ENCODE peak calls at places on chromosomes 13 and 19, in eight cellular contexts. P, C, A, G, W, T, D and E are unnamed samples.

GRCh38 chr13:54637377-54637776 is 1608.8 kb downstream of the OLFM4 start:
- DNase-seq in P (no peak), C (peak; percentile 11), A (no peak), G (no peak), W (no peak), T (peak; percentile 7), D (no peak), E (no peak)

GRCh38 chr19:409006-409514 is at the start of gene C2CD4C:
- DNase-seq in P (no peak), C (no peak), A (peak; percentile 87), G (no peak), W (peak; percentile 20), T (no peak), D (no peak), E (no peak)

GRCh38 chr13:38429916-38430315 is 80.3 kb downstream of the UFM1 start:
- DNase-seq in P (no peak), C (no peak), A (no peak), G (no peak), W (no peak), T (no peak), D (no peak), E (no peak)

GRCh38 chr13:59086147-59086546 is 1077.6 kb downstream of the DIAPH3 start:
- DNase-seq in P (no peak), C (peak; percentile 86), A (no peak), G (no peak), W (no peak), T (peak; percentile 62), D (no peak), E (peak; percentile 1)

GRCh38 chr19:32767951-32768679 is 48.5 kb downstream of the TDRD12 start:
- DNase-seq in P (no peak), C (no peak), A (no peak), G (no peak), W (no peak), T (no peak), D (no peak), E (peak; percentile 90)

GRCh38 chr19:1017115-1017905 is 3.6 kb downstream of the TMEM259 start:
- DNase-seq in P (no peak), C (no peak), A (no peak), G (no peak), W (peak; percentile 82), T (peak; percentile 47), D (no peak), E (no peak)

GRCh38 chr13:20136781-20137703 is 23.8 kb downstream of the GJA3 start:
- DNase-seq in P (no peak), C (no peak), A (peak; percentile 75), G (peak; percentile 17), W (peak; percentile 48), T (no peak), D (no peak), E (no peak)

GRCh38 chr19:3983936-3984583 is 1.2 kb downstream of the EEF2 start:
- DNase-seq in P (no peak), C (no peak), A (peak; percentile 32), G (peak; percentile 23), W (peak; percentile 77), T (peak; percentile 17), D (no peak), E (peak; percentile 35)

GRCh38 chr13:31431722-31432137 is 232.0 kb downstream of the B3GLCT start:
- DNase-seq in P (no peak), C (no peak), A (peak; percentile 46), G (peak; percentile 13), W (no peak), T (peak; percentile 58), D (peak; percentile 4), E (peak; percentile 52)

GRCh38 chr19:887072-887471 is 5.9 kb downstream of the MED16 start:
- DNase-seq in P (no peak), C (no peak), A (peak; percentile 92), G (no peak), W (no peak), T (no peak), D (no peak), E (peak; percentile 24)

GRCh38 chr19:12722566-12723382 is 958 bp downstream of the TNPO2 start:
- DNase-seq in P (peak; percentile 95), C (peak; percentile 98), A (peak; percentile 96), G (peak; percentile 94), W (peak; percentile 99), T (peak; percentile 99), D (peak; percentile 88), E (peak; percentile 100)

GRCh38 chr13:40273173-40274000 is 393.1 kb downstream of the FOXO1 start:
- DNase-seq in P (no peak), C (no peak), A (no peak), G (no peak), W (no peak), T (no peak), D (no peak), E (no peak)

GRCh38 chr19:43598445-43599240 is 2.2 kb downstream of the ZNF576 start:
- DNase-seq in P (no peak), C (no peak), A (no peak), G (no peak), W (no peak), T (no peak), D (no peak), E (no peak)

GRCh38 chr19:45506246-45506990 is 861 bp upstream of the VASP start:
- DNase-seq in P (peak; percentile 95), C (no peak), A (peak; percentile 94), G (peak; percentile 96), W (peak; percentile 96), T (peak; percentile 86), D (peak; percentile 98), E (peak; percentile 92)

GRCh38 chr19:1690570-1691307 is 38.3 kb upstream of the TCF3 start:
- DNase-seq in P (no peak), C (no peak), A (peak; percentile 90), G (peak; percentile 26), W (peak; percentile 46), T (peak; percentile 51), D (peak; percentile 39), E (no peak)

GRCh38 chr13:110137677-110138008 is 169.3 kb downstream of the COL4A1 start:
- DNase-seq in P (peak; percentile 61), C (no peak), A (peak; percentile 83), G (no peak), W (peak; percentile 37), T (peak; percentile 58), D (no peak), E (peak; percentile 69)

GRCh38 chr19:13834308-13834790 is 39.1 kb downstream of the ZSWIM4 start:
- DNase-seq in P (no peak), C (no peak), A (no peak), G (no peak), W (no peak), T (peak; percentile 94), D (no peak), E (no peak)

GRCh38 chr13:90233933-90234672 is 1113.4 kb upstream of the MIR17HG start:
- DNase-seq in P (no peak), C (no peak), A (no peak), G (no peak), W (no peak), T (peak; percentile 17), D (no peak), E (peak; percentile 6)

GRCh38 chr13:95020298-95020987 is 280.8 kb downstream of the ABCC4 start:
- DNase-seq in P (no peak), C (peak; percentile 23), A (no peak), G (no peak), W (no peak), T (peak; percentile 86), D (no peak), E (peak; percentile 57)

GRCh38 chr13:75724742-75725504 is 88.8 kb downstream of the LMO7 start:
- DNase-seq in P (no peak), C (no peak), A (no peak), G (no peak), W (no peak), T (peak; percentile 70), D (no peak), E (no peak)

GRCh38 chr13:43874512-43875092 is 4.9 kb downstream of the CCDC122 start:
- DNase-seq in P (peak; percentile 4), C (no peak), A (peak; percentile 11), G (no peak), W (no peak), T (peak; percentile 45), D (no peak), E (peak; percentile 44)

GRCh38 chr19:16266586-16266942 is 58.1 kb upstream of the KLF2 start:
- DNase-seq in P (no peak), C (no peak), A (no peak), G (peak; percentile 36), W (no peak), T (no peak), D (peak; percentile 37), E (no peak)

GRCh38 chr19:3721131-3721899 is 13.1 kb downstream of the TJP3 start:
- DNase-seq in P (peak; percentile 60), C (peak; percentile 36), A (peak; percentile 98), G (peak; percentile 85), W (peak; percentile 95), T (peak; percentile 92), D (peak; percentile 83), E (peak; percentile 78)

GRCh38 chr13:23391752-23392151 is 41.8 kb downstream of the SACS start:
- DNase-seq in P (no peak), C (no peak), A (no peak), G (no peak), W (no peak), T (peak; percentile 24), D (no peak), E (no peak)

GRCh38 chr13:59547950-59548349 is 615.8 kb downstream of the DIAPH3 start:
- DNase-seq in P (no peak), C (no peak), A (no peak), G (no peak), W (no peak), T (no peak), D (no peak), E (no peak)

GRCh38 chr13:95296326-95296939 is 4.8 kb downstream of the ABCC4 start:
- DNase-seq in P (no peak), C (no peak), A (peak; percentile 82), G (no peak), W (peak; percentile 58), T (peak; percentile 54), D (no peak), E (peak; percentile 28)

GRCh38 chr13:73913043-73913740 is 221.0 kb downstream of the KLF12 start:
- DNase-seq in P (no peak), C (no peak), A (no peak), G (no peak), W (no peak), T (no peak), D (no peak), E (peak; percentile 26)

GRCh38 chr19:13427273-13428051 is 78.8 kb downstream of the CACNA1A start:
- DNase-seq in P (no peak), C (no peak), A (no peak), G (no peak), W (no peak), T (no peak), D (no peak), E (no peak)

GRCh38 chr13:22162889-22163288 is 492.0 kb downstream of the FGF9 start:
- DNase-seq in P (no peak), C (no peak), A (no peak), G (no peak), W (no peak), T (no peak), D (no peak), E (no peak)

GRCh38 chr13:20359335-20359734 is 127.2 kb upstream of the GJB6 start:
- DNase-seq in P (no peak), C (peak; percentile 96), A (no peak), G (no peak), W (no peak), T (peak; percentile 98), D (no peak), E (peak; percentile 54)

GRCh38 chr13:23678768-23679167 is 108.6 kb downstream of the TNFRSF19 start:
- DNase-seq in P (no peak), C (no peak), A (no peak), G (no peak), W (no peak), T (no peak), D (no peak), E (no peak)

GRCh38 chr13:27172495-27172842 is 858 bp upstream of the USP12 start:
- DNase-seq in P (peak; percentile 41), C (no peak), A (peak; percentile 23), G (no peak), W (no peak), T (peak; percentile 43), D (no peak), E (no peak)

GRCh38 chr19:51690359-51691121 is 2.6 kb upstream of the SPACA6 start:
- DNase-seq in P (peak; percentile 50), C (no peak), A (peak; percentile 84), G (peak; percentile 61), W (peak; percentile 49), T (peak; percentile 68), D (peak; percentile 59), E (peak; percentile 71)

GRCh38 chr19:19645233-19645870 is 1.9 kb upstream of the GMIP start:
- DNase-seq in P (no peak), C (no peak), A (no peak), G (no peak), W (no peak), T (no peak), D (no peak), E (no peak)